ENCODE peak calls at places on chromosomes 11 and 22, in ten cellular contexts. T is thoracic aorta, P is NCI-H510A treated with DMSO at 0.1 percent for 48 hours, U is NCI-H2081, W is pancreas, A is Caki2, S is cardiac muscle cell, R is NCI-H1092, J is HL-60, H is HEK293T. Y is an unnamed sample.

GRCh38 chr11:35367491-35367890 is 51.9 kb downstream of the SLC1A2 start:
- DNase-seq in T (no peak), P (no peak), U (no peak), W (no peak), A (no peak), S (no peak), R (no peak), J (no peak), H (no peak), Y (no peak)

GRCh38 chr22:22099833-22100812 is 117.5 kb upstream of the TOP3B start:
- DNase-seq in T (no peak), P (no peak), U (no peak), W (no peak), A (no peak), S (no peak), R (no peak), J (peak; percentile 26), H (peak; percentile 48), Y (no peak)

GRCh38 chr11:41920374-41920773 is 460.9 kb upstream of the LRRC4C start:
- DNase-seq in T (no peak), P (no peak), U (no peak), W (no peak), A (no peak), S (no peak), R (no peak), J (no peak), H (no peak), Y (no peak)

GRCh38 chr11:40514124-40514523 is 945.3 kb downstream of the LRRC4C start:
- DNase-seq in T (no peak), P (no peak), U (no peak), W (peak; percentile 8), A (peak; percentile 14), S (no peak), R (peak; percentile 4), J (no peak), H (no peak), Y (no peak)

GRCh38 chr11:119450590-119450989 is 27.6 kb upstream of the THY1 start:
- DNase-seq in T (no peak), P (no peak), U (no peak), W (no peak), A (no peak), S (no peak), R (no peak), J (no peak), H (no peak), Y (no peak)

GRCh38 chr11:17572791-17573460 is 25.9 kb downstream of the OTOG start:
- DNase-seq in T (no peak), P (no peak), U (no peak), W (no peak), A (no peak), S (no peak), R (no peak), J (no peak), H (no peak), Y (no peak)

GRCh38 chr11:69516526-69516925 is 35.1 kb downstream of the LINC01488 start:
- DNase-seq in T (no peak), P (no peak), U (no peak), W (no peak), A (no peak), S (no peak), R (no peak), J (no peak), H (no peak), Y (no peak)

GRCh38 chr11:25436326-25436725 is 895.6 kb upstream of the ANO3 start:
- DNase-seq in T (no peak), P (no peak), U (no peak), W (no peak), A (no peak), S (no peak), R (no peak), J (no peak), H (no peak), Y (no peak)

GRCh38 chr11:75145972-75146519 is 4.9 kb upstream of the SLCO2B1 start:
- DNase-seq in T (no peak), P (no peak), U (no peak), W (no peak), A (no peak), S (peak; percentile 26), R (no peak), J (no peak), H (no peak), Y (no peak)

GRCh38 chr11:61836193-61836592 is 8.1 kb downstream of the FADS2 start:
- DNase-seq in T (no peak), P (no peak), U (no peak), W (no peak), A (no peak), S (no peak), R (no peak), J (no peak), H (no peak), Y (no peak)

GRCh38 chr11:65559951-65560537 is 1.9 kb upstream of the LTBP3 start:
- DNase-seq in T (peak; percentile 30), P (peak; percentile 77), U (peak; percentile 18), W (no peak), A (peak; percentile 93), S (no peak), R (peak; percentile 63), J (no peak), H (no peak), Y (no peak)

GRCh38 chr22:23109441-23109978 is 32.3 kb downstream of the RSPH14 start:
- DNase-seq in T (no peak), P (no peak), U (no peak), W (no peak), A (no peak), S (no peak), R (no peak), J (no peak), H (no peak), Y (no peak)

GRCh38 chr22:43227231-43227630 is 40.3 kb upstream of the TTLL12 start:
- DNase-seq in T (no peak), P (no peak), U (no peak), W (no peak), A (no peak), S (no peak), R (no peak), J (no peak), H (no peak), Y (no peak)

Y was measured in activated effector memory CD4-positive, alpha-beta T cell treated with anti-CD3 and anti-CD28 coated beads, Interleukin-2, amount 50 U/mL, for 16 hours.